ENCODE peak calls at places on chromosomes 1 and 21, in five cellular contexts. W is mucosa of gallbladder, G is NCI-H1417, I is non-pigmented ciliary epithelial cell, Z is T-cell. V is an unnamed sample.

GRCh38 chr21:28991861-28992525 is 684 bp downstream of the LTN1 start:
- DNase-seq in W (no peak), G (no peak), I (no peak), Z (no peak), V (no peak)

GRCh38 chr1:101238041-101238515 is 1.3 kb downstream of the S1PR1 start:
- DNase-seq in W (no peak), G (no peak), I (no peak), Z (peak), V (peak)

GRCh38 chr1:66374561-66375111 is 159.3 kb upstream of the SGIP1 start:
- DNase-seq in W (no peak), G (no peak), I (peak), Z (peak), V (no peak)

GRCh38 chr1:201299968-201300367 is 16.7 kb downstream of the PKP1 start:
- DNase-seq in W (peak), G (no peak), I (no peak), Z (no peak), V (no peak)

GRCh38 chr1:154193821-154194220 is 1.9 kb upstream of the TPM3 start:
- DNase-seq in W (peak), G (no peak), I (no peak), Z (no peak), V (no peak)

GRCh38 chr1:12464627-12465056 is 153.4 kb downstream of the DHRS3 start:
- DNase-seq in W (peak), G (no peak), I (peak), Z (no peak), V (no peak)

GRCh38 chr1:246107516-246108277 is 399.4 kb downstream of the SMYD3 start:
- DNase-seq in W (no peak), G (no peak), I (no peak), Z (no peak), V (no peak)

GRCh38 chr1:46549697-46550681 is 1.5 kb downstream of the KNCN start:
- DNase-seq in W (no peak), G (no peak), I (no peak), Z (peak), V (peak)

GRCh38 chr1:94901841-94902240 is 25.1 kb downstream of the CNN3 start:
- DNase-seq in W (no peak), G (peak), I (no peak), Z (no peak), V (no peak)

GRCh38 chr1:24427469-24427862 is 11.9 kb downstream of the NIPAL3 start:
- DNase-seq in W (no peak), G (peak), I (no peak), Z (no peak), V (no peak)

GRCh38 chr1:11428789-11429188 is 50.2 kb upstream of the DISP3 start:
- DNase-seq in W (no peak), G (no peak), I (no peak), Z (no peak), V (no peak)

GRCh38 chr1:163912491-163912890 is 590.7 kb downstream of the NUF2 start:
- DNase-seq in W (no peak), G (no peak), I (no peak), Z (no peak), V (no peak)

GRCh38 chr1:59305188-59305587 is 8.3 kb downstream of the FGGY start:
- DNase-seq in W (no peak), G (no peak), I (no peak), Z (no peak), V (no peak)

GRCh38 chr1:99181892-99182291 is 82.4 kb upstream of the PLPPR4 start:
- DNase-seq in W (no peak), G (no peak), I (no peak), Z (no peak), V (no peak)

GRCh38 chr1:113780363-113781146 is 21.3 kb upstream of the PHTF1 start:
- DNase-seq in W (no peak), G (no peak), I (peak), Z (no peak), V (no peak)

GRCh38 chr1:57307382-57307781 is 116.5 kb downstream of the DAB1 start:
- DNase-seq in W (peak), G (no peak), I (no peak), Z (peak), V (peak)

GRCh38 chr1:105779727-105780126 is 1276.7 kb upstream of the PRMT6 start:
- DNase-seq in W (no peak), G (no peak), I (no peak), Z (no peak), V (no peak)

GRCh38 chr1:116375884-116376733 is 3.1 kb downstream of the ATP1A1 start:
- DNase-seq in W (peak), G (no peak), I (no peak), Z (peak), V (no peak)

GRCh38 chr1:24893431-24893830 is 36.6 kb downstream of the RUNX3 start:
- DNase-seq in W (no peak), G (no peak), I (no peak), Z (no peak), V (no peak)

V was measured in activated effector memory CD4-positive, alpha-beta T cell treated with Interleukin-2 at 50 U/mL for 16 hours.